ENCODE peak calls at places on chromosomes 11 and 22, in seven cellular contexts. One of them, this sample, is unnamed.

GRCh38 chr22:37137903-37138665 is 11.6 kb downstream of the IL2RB start:
- DNase-seq in hepatocyte: no peak
- DNase-seq in fibroblast of lung: no peak
- DNase-seq in ovary: no peak
- DNase-seq in upper lobe of right lung: no peak
- DNase-seq in HL-60: no peak
- DNase-seq in left ventricle myocardium inferior: no peak
- DNase-seq in this sample: no peak

GRCh38 chr22:39489094-39490068 is 12.7 kb upstream of the MIEF1 start:
- DNase-seq in fibroblast of lung: no peak
- DNase-seq in HL-60: no peak
- DNase-seq in upper lobe of right lung: peak
- DNase-seq in left ventricle myocardium inferior: no peak
- DNase-seq in ovary: no peak
- DNase-seq in hepatocyte: no peak
- DNase-seq in this sample: no peak

GRCh38 chr11:43508511-43508918 is 149.8 kb downstream of the TTC17 start:
- DNase-seq in upper lobe of right lung: no peak
- DNase-seq in hepatocyte: peak
- DNase-seq in fibroblast of lung: peak
- DNase-seq in left ventricle myocardium inferior: no peak
- DNase-seq in ovary: no peak
- DNase-seq in HL-60: no peak
- DNase-seq in this sample: no peak

GRCh38 chr11:121672630-121673487 is 220.1 kb upstream of the SORL1-AS1 start:
- DNase-seq in hepatocyte: peak
- DNase-seq in upper lobe of right lung: no peak
- DNase-seq in HL-60: no peak
- DNase-seq in ovary: peak
- DNase-seq in left ventricle myocardium inferior: peak
- DNase-seq in fibroblast of lung: peak
- DNase-seq in this sample: no peak

GRCh38 chr22:30123463-30123862 is 43.2 kb downstream of the HORMAD2 start:
- DNase-seq in HL-60: no peak
- DNase-seq in upper lobe of right lung: no peak
- DNase-seq in fibroblast of lung: no peak
- DNase-seq in hepatocyte: no peak
- DNase-seq in ovary: no peak
- DNase-seq in left ventricle myocardium inferior: no peak
- DNase-seq in this sample: no peak

GRCh38 chr22:30325065-30325720 is 1.5 kb downstream of the TBC1D10A start:
- DNase-seq in fibroblast of lung: peak
- DNase-seq in hepatocyte: peak
- DNase-seq in left ventricle myocardium inferior: no peak
- DNase-seq in ovary: peak
- DNase-seq in HL-60: no peak
- DNase-seq in upper lobe of right lung: no peak
- DNase-seq in this sample: peak

GRCh38 chr11:26992031-26992541 is 1.8 kb upstream of the FIBIN start:
- DNase-seq in upper lobe of right lung: no peak
- DNase-seq in fibroblast of lung: peak
- DNase-seq in HL-60: no peak
- DNase-seq in left ventricle myocardium inferior: no peak
- DNase-seq in ovary: no peak
- DNase-seq in hepatocyte: no peak
- DNase-seq in this sample: no peak

GRCh38 chr11:135023499-135023898 is 611.5 kb upstream of the B3GAT1 start:
- DNase-seq in HL-60: no peak
- DNase-seq in fibroblast of lung: no peak
- DNase-seq in upper lobe of right lung: no peak
- DNase-seq in left ventricle myocardium inferior: no peak
- DNase-seq in ovary: no peak
- DNase-seq in hepatocyte: no peak
- DNase-seq in this sample: no peak

GRCh38 chr22:38469306-38469781 is 1.4 kb downstream of the KDELR3 start:
- DNase-seq in upper lobe of right lung: no peak
- DNase-seq in hepatocyte: peak
- DNase-seq in left ventricle myocardium inferior: no peak
- DNase-seq in fibroblast of lung: no peak
- DNase-seq in HL-60: no peak
- DNase-seq in ovary: no peak
- DNase-seq in this sample: no peak

GRCh38 chr11:44600739-44601416 is 35.4 kb downstream of the CD82 start:
- DNase-seq in upper lobe of right lung: no peak
- DNase-seq in ovary: no peak
- DNase-seq in HL-60: no peak
- DNase-seq in hepatocyte: no peak
- DNase-seq in fibroblast of lung: no peak
- DNase-seq in left ventricle myocardium inferior: peak
- DNase-seq in this sample: no peak

GRCh38 chr22:45460288-45461109 is 42.2 kb upstream of the FBLN1 start:
- DNase-seq in fibroblast of lung: no peak
- DNase-seq in left ventricle myocardium inferior: peak
- DNase-seq in hepatocyte: peak
- DNase-seq in HL-60: no peak
- DNase-seq in ovary: peak
- DNase-seq in upper lobe of right lung: no peak
- DNase-seq in this sample: peak

GRCh38 chr11:1479006-1479677 is 7.4 kb downstream of the MOB2 start:
- DNase-seq in left ventricle myocardium inferior: peak
- DNase-seq in fibroblast of lung: no peak
- DNase-seq in ovary: peak
- DNase-seq in HL-60: no peak
- DNase-seq in hepatocyte: no peak
- DNase-seq in upper lobe of right lung: peak
- DNase-seq in this sample: no peak

GRCh38 chr11:3074912-3075589 is 17.8 kb upstream of the CARS1 start:
- DNase-seq in left ventricle myocardium inferior: no peak
- DNase-seq in hepatocyte: no peak
- DNase-seq in fibroblast of lung: no peak
- DNase-seq in HL-60: no peak
- DNase-seq in ovary: no peak
- DNase-seq in upper lobe of right lung: no peak
- DNase-seq in this sample: peak

GRCh38 chr11:17719028-17719939 is at the start of gene MYOD1:
- DNase-seq in left ventricle myocardium inferior: no peak
- DNase-seq in HL-60: no peak
- DNase-seq in upper lobe of right lung: no peak
- DNase-seq in fibroblast of lung: peak
- DNase-seq in ovary: no peak
- DNase-seq in hepatocyte: no peak
- DNase-seq in this sample: no peak

GRCh38 chr11:15258433-15259350 is 144.0 kb downstream of the INSC start:
- DNase-seq in hepatocyte: peak
- DNase-seq in upper lobe of right lung: no peak
- DNase-seq in HL-60: no peak
- DNase-seq in fibroblast of lung: peak
- DNase-seq in ovary: no peak
- DNase-seq in left ventricle myocardium inferior: no peak
- DNase-seq in this sample: peak

GRCh38 chr11:128171496-128171895 is 415.9 kb downstream of the ETS1 start:
- DNase-seq in HL-60: no peak
- DNase-seq in fibroblast of lung: peak
- DNase-seq in left ventricle myocardium inferior: no peak
- DNase-seq in hepatocyte: no peak
- DNase-seq in upper lobe of right lung: no peak
- DNase-seq in ovary: no peak
- DNase-seq in this sample: no peak

GRCh38 chr22:30368420-30368819 is 11.6 kb downstream of the CCDC157 start:
- DNase-seq in ovary: no peak
- DNase-seq in fibroblast of lung: no peak
- DNase-seq in HL-60: no peak
- DNase-seq in hepatocyte: no peak
- DNase-seq in upper lobe of right lung: no peak
- DNase-seq in left ventricle myocardium inferior: no peak
- DNase-seq in this sample: no peak

GRCh38 chr11:104893876-104894275 is 4.4 kb downstream of the CASP12 start:
- DNase-seq in upper lobe of right lung: no peak
- DNase-seq in fibroblast of lung: no peak
- DNase-seq in HL-60: no peak
- DNase-seq in ovary: no peak
- DNase-seq in hepatocyte: no peak
- DNase-seq in left ventricle myocardium inferior: no peak
- DNase-seq in this sample: no peak

GRCh38 chr11:104895619-104896018 is 2.6 kb downstream of the CASP12 start:
- DNase-seq in hepatocyte: no peak
- DNase-seq in upper lobe of right lung: no peak
- DNase-seq in left ventricle myocardium inferior: no peak
- DNase-seq in ovary: no peak
- DNase-seq in fibroblast of lung: no peak
- DNase-seq in HL-60: no peak
- DNase-seq in this sample: no peak

GRCh38 chr11:104892723-104893511 is 5.3 kb downstream of the CASP12 start:
- DNase-seq in hepatocyte: no peak
- DNase-seq in ovary: no peak
- DNase-seq in fibroblast of lung: peak
- DNase-seq in left ventricle myocardium inferior: no peak
- DNase-seq in HL-60: no peak
- DNase-seq in upper lobe of right lung: no peak
- DNase-seq in this sample: no peak

GRCh38 chr11:104891135-104891534 is 7.1 kb downstream of the CASP12 start:
- DNase-seq in HL-60: no peak
- DNase-seq in upper lobe of right lung: no peak
- DNase-seq in hepatocyte: no peak
- DNase-seq in ovary: no peak
- DNase-seq in fibroblast of lung: peak
- DNase-seq in left ventricle myocardium inferior: no peak
- DNase-seq in this sample: no peak
- H3K27ac ChIP-seq in HL-60: no peak
- H3K27ac ChIP-seq in upper lobe of right lung: no peak
- H3K27ac ChIP-seq in hepatocyte: no peak
- H3K27ac ChIP-seq in ovary: no peak
- H3K27ac ChIP-seq in fibroblast of lung: no peak
- H3K27ac ChIP-seq in left ventricle myocardium inferior: no peak
- H3K27ac ChIP-seq in this sample: no peak

GRCh38 chr22:22692707-22693530 is 48.5 kb downstream of the GGTLC2 start:
- DNase-seq in ovary: peak
- DNase-seq in left ventricle myocardium inferior: no peak
- DNase-seq in upper lobe of right lung: no peak
- DNase-seq in HL-60: no peak
- DNase-seq in hepatocyte: peak
- DNase-seq in fibroblast of lung: peak
- DNase-seq in this sample: peak
- H3K4me3 ChIP-seq in ovary: no peak
- H3K4me3 ChIP-seq in left ventricle myocardium inferior: no peak
- H3K4me3 ChIP-seq in upper lobe of right lung: no peak
- H3K4me3 ChIP-seq in HL-60: no peak
- H3K4me3 ChIP-seq in hepatocyte: no peak
- H3K4me3 ChIP-seq in fibroblast of lung: no peak
- H3K4me3 ChIP-seq in this sample: no peak

GRCh38 chr11:113275602-113276001 is 38.8 kb upstream of the TTC12 start:
- DNase-seq in left ventricle myocardium inferior: no peak
- DNase-seq in hepatocyte: no peak
- DNase-seq in fibroblast of lung: no peak
- DNase-seq in ovary: no peak
- DNase-seq in HL-60: no peak
- DNase-seq in upper lobe of right lung: no peak
- DNase-seq in this sample: no peak
- H3K27ac ChIP-seq in left ventricle myocardium inferior: no peak
- H3K27ac ChIP-seq in hepatocyte: no peak
- H3K27ac ChIP-seq in fibroblast of lung: no peak
- H3K27ac ChIP-seq in ovary: no peak
- H3K27ac ChIP-seq in HL-60: no peak
- H3K27ac ChIP-seq in upper lobe of right lung: no peak
- H3K27ac ChIP-seq in this sample: no peak

GRCh38 chr11:86066606-86067229 is 2.2 kb downstream of the PICALM start:
- DNase-seq in hepatocyte: no peak
- DNase-seq in HL-60: no peak
- DNase-seq in upper lobe of right lung: no peak
- DNase-seq in fibroblast of lung: no peak
- DNase-seq in ovary: no peak
- DNase-seq in left ventricle myocardium inferior: no peak
- DNase-seq in this sample: no peak

GRCh38 chr11:86063536-86063935 is 5.3 kb downstream of the PICALM start:
- DNase-seq in HL-60: no peak
- DNase-seq in left ventricle myocardium inferior: no peak
- DNase-seq in hepatocyte: no peak
- DNase-seq in upper lobe of right lung: no peak
- DNase-seq in fibroblast of lung: peak
- DNase-seq in ovary: no peak
- DNase-seq in this sample: no peak

GRCh38 chr11:86066033-86066432 is 2.9 kb downstream of the PICALM start:
- DNase-seq in left ventricle myocardium inferior: no peak
- DNase-seq in ovary: no peak
- DNase-seq in HL-60: no peak
- DNase-seq in upper lobe of right lung: no peak
- DNase-seq in hepatocyte: no peak
- DNase-seq in fibroblast of lung: no peak
- DNase-seq in this sample: no peak

GRCh38 chr11:86062719-86063118 is 6.2 kb downstream of the PICALM start:
- DNase-seq in hepatocyte: no peak
- DNase-seq in ovary: no peak
- DNase-seq in HL-60: no peak
- DNase-seq in left ventricle myocardium inferior: no peak
- DNase-seq in fibroblast of lung: peak
- DNase-seq in upper lobe of right lung: no peak
- DNase-seq in this sample: no peak

DNA sequence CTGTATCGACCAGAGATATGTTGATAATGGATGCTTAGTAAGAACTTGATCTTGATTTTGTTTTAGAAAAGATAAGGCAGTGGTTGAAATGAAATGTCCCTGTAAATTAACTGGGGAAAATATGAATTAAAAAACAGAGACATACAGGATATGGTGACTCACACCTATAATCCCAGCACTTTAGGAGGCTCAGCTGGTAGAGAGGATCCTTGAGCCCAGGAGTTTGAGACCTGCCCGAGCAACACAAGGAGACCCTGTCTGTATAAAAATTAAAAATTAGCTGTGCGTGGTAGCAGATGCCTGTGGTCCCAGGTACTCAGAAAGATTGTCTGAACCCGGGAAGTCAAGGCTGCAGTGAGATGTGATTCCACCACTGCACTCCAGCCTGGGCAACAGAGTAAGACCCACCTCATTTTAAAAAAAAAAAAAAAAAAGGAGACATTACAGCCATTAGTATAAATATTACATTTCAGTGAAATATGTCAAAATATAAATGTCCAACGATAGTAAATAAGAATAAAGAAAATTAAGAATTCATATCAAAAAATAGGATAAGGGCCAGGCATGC is 4.6 kb downstream of the PICALM start:
- DNase-seq in ovary: no peak
- DNase-seq in upper lobe of right lung: no peak
- DNase-seq in hepatocyte: no peak
- DNase-seq in left ventricle myocardium inferior: no peak
- DNase-seq in fibroblast of lung: peak
- DNase-seq in HL-60: no peak
- DNase-seq in this sample: no peak
- H3K4me3 ChIP-seq in ovary: no peak
- H3K4me3 ChIP-seq in upper lobe of right lung: peak
- H3K4me3 ChIP-seq in hepatocyte: no peak
- H3K4me3 ChIP-seq in left ventricle myocardium inferior: peak
- H3K4me3 ChIP-seq in fibroblast of lung: peak
- H3K4me3 ChIP-seq in HL-60: no peak
- H3K4me3 ChIP-seq in this sample: no peak